ENCODE peak calls at places on chromosomes 3 and 15, in ten cellular contexts. I is activated CD4-positive, alpha-beta T cell treated with anti-CD3 and anti-CD28 coated beads for 36 hours; E is H4; N is NCI-H2171; T is M059J; V is hypothalamus; Y is left kidney; P is Right ventricle myocardium inferior; Q is GF-D8; J is foreskin fibroblast. C is an unnamed sample.

GRCh38 chr3:172272699-172273098 is 175.6 kb downstream of the GHSR start:
- DNase-seq in E (no peak), P (no peak), N (no peak), Y (no peak), J (peak; percentile 64), Q (no peak), V (no peak), I (no peak), T (no peak), C (no peak)

GRCh38 chr15:25859838-25860645 is 3.1 kb downstream of the ATP10A start:
- DNase-seq in J (no peak), E (peak; percentile 36), Y (no peak), P (no peak), N (no peak), I (peak; percentile 64), T (no peak), Q (no peak), V (no peak), C (no peak)

GRCh38 chr3:60992395-60992794 is 258.9 kb downstream of the FHIT start:
- DNase-seq in J (no peak), N (no peak), V (no peak), I (no peak), T (peak; percentile 4), Y (peak; percentile 30), Q (peak; percentile 92), P (peak; percentile 63), E (peak; percentile 44), C (no peak)

GRCh38 chr3:69012836-69013255 is 638 bp downstream of the EOGT start:
- DNase-seq in E (no peak), I (peak; percentile 48), V (peak; percentile 51), T (peak; percentile 38), P (peak; percentile 70), Q (no peak), J (peak; percentile 46), N (no peak), Y (peak; percentile 78), C (no peak)

GRCh38 chr3:47365213-47366153 is 15.3 kb upstream of the PTPN23 start:
- DNase-seq in Y (no peak), E (peak; percentile 19), T (peak; percentile 87), Q (no peak), I (no peak), V (no peak), N (no peak), P (no peak), J (peak; percentile 67), C (no peak)

GRCh38 chr15:80028937-80029336 is 30.5 kb upstream of the ZFAND6 start:
- DNase-seq in N (no peak), E (no peak), P (no peak), Q (no peak), V (no peak), T (no peak), Y (no peak), J (no peak), I (no peak), C (no peak)

GRCh38 chr15:99042909-99043308 is 35.3 kb upstream of the PGPEP1L start:
- DNase-seq in J (no peak), Y (no peak), E (no peak), I (no peak), V (no peak), P (no peak), T (no peak), Q (no peak), N (no peak), C (no peak)

GRCh38 chr3:195139876-195140240 is 131.1 kb downstream of the XXYLT1 start:
- DNase-seq in V (no peak), Q (no peak), I (no peak), J (peak; percentile 35), T (peak; percentile 63), N (no peak), E (no peak), Y (no peak), P (no peak), C (no peak)

GRCh38 chr3:197372076-197372661 is 73.8 kb upstream of the DLG1 start:
- DNase-seq in T (peak; percentile 93), I (no peak), Y (peak; percentile 77), P (no peak), N (peak; percentile 49), E (peak; percentile 85), J (peak; percentile 70), V (no peak), Q (no peak), C (no peak)

GRCh38 chr15:66939451-66940023 is 125.9 kb upstream of the SMAD3 start:
- DNase-seq in P (no peak), E (no peak), Q (no peak), I (no peak), Y (no peak), N (no peak), V (no peak), T (no peak), J (no peak), C (no peak)

GRCh38 chr3:158659454-158660237 is 12.8 kb downstream of the LXN start:
- DNase-seq in E (peak; percentile 83), Y (peak; percentile 72), I (peak; percentile 76), V (no peak), P (no peak), Q (peak; percentile 39), N (no peak), J (peak; percentile 75), T (peak; percentile 81), C (peak; percentile 37)

GRCh38 chr3:43477600-43477999 is 144.2 kb downstream of the ANO10 start:
- DNase-seq in I (peak; percentile 73), V (no peak), Q (no peak), N (no peak), T (no peak), J (no peak), Y (peak; percentile 9), P (no peak), E (no peak), C (no peak)

GRCh38 chr3:87225659-87226058 is 1.4 kb upstream of the CHMP2B start:
- DNase-seq in J (no peak), E (no peak), T (no peak), P (no peak), I (no peak), N (no peak), Q (no peak), V (no peak), Y (peak; percentile 52), C (no peak)

GRCh38 chr15:67510597-67511225 is 10.2 kb upstream of the C15orf61 start:
- DNase-seq in T (peak; percentile 74), I (no peak), E (peak; percentile 25), J (peak; percentile 74), N (no peak), Q (no peak), P (no peak), V (no peak), Y (no peak), C (no peak)

GRCh38 chr15:82539690-82540054 is 585 bp downstream of the RPS17 start:
- DNase-seq in Q (no peak), E (no peak), N (no peak), T (peak; percentile 23), V (no peak), P (no peak), Y (peak; percentile 46), J (no peak), I (no peak), C (no peak)

GRCh38 chr15:32898991-32899613 is 181.3 kb downstream of the GREM1 start:
- DNase-seq in I (no peak), Y (peak; percentile 26), P (no peak), E (no peak), Q (no peak), V (no peak), J (no peak), T (no peak), N (no peak), C (no peak)

GRCh38 chr15:63638828-63639227 is 41.6 kb downstream of the FBXL22 start:
- DNase-seq in Q (no peak), J (no peak), Y (no peak), E (no peak), T (no peak), N (no peak), V (no peak), I (no peak), P (no peak), C (no peak)

GRCh38 chr3:83873550-83873949 is 1085.2 kb upstream of the CADM2 start:
- DNase-seq in P (no peak), T (peak; percentile 0), J (no peak), Y (no peak), N (no peak), V (no peak), I (no peak), E (peak; percentile 14), Q (no peak), C (no peak)

GRCh38 chr3:15646924-15647511 is 45.5 kb downstream of the BTD start:
- DNase-seq in Q (no peak), I (no peak), E (peak; percentile 91), J (peak; percentile 99), V (no peak), T (peak; percentile 98), N (no peak), P (no peak), Y (no peak), C (no peak)

GRCh38 chr3:193842029-193842782 is 249.2 kb downstream of the OPA1 start:
- DNase-seq in I (no peak), T (no peak), P (no peak), Q (no peak), E (no peak), Y (no peak), N (no peak), V (no peak), J (no peak), C (no peak)

GRCh38 chr15:92164327-92165000 is 229.2 kb upstream of the ST8SIA2 start:
- DNase-seq in P (no peak), I (no peak), V (no peak), N (no peak), E (no peak), Y (peak; percentile 69), T (peak; percentile 15), J (no peak), Q (no peak), C (no peak)

C was measured in DMS 273 treated with DMSO at 0.1 percent for 48 hours.